ENCODE peak calls at places on chromosome 16, in four cellular contexts. J is IMR-90, O is GM12891, X is A549. R is an unnamed sample.

GRCh38 chr16:87845213-87845612 is 24.1 kb downstream of the SLC7A5 start:
- DNase-seq in O (no peak), J (no peak), X (no peak), R (no peak)

GRCh38 chr16:15457958-15458357 is 23.6 kb downstream of the BMERB1 start:
- DNase-seq in O (no peak), J (no peak), X (no peak), R (no peak)

GRCh38 chr16:29729116-29729521 is 16.7 kb downstream of the C16orf54 start:
- DNase-seq in X (peak), J (peak), O (no peak), R (no peak)

GRCh38 chr16:48617711-48618148 is 7.8 kb upstream of the N4BP1 start:
- DNase-seq in O (no peak), X (no peak), J (peak), R (peak)

GRCh38 chr16:85515830-85516397 is 97.2 kb upstream of the GSE1 start:
- DNase-seq in J (no peak), X (no peak), O (no peak), R (no peak)

GRCh38 chr16:83579431-83579830 is 228.3 kb upstream of the HSBP1 start:
- DNase-seq in X (no peak), O (no peak), J (no peak), R (no peak)

GRCh38 chr16:6852643-6853042 is 480.0 kb upstream of the RBFOX1 start:
- DNase-seq in J (no peak), O (no peak), X (no peak), R (no peak)

GRCh38 chr16:27775254-27775653 is 225.3 kb downstream of the KATNIP start:
- DNase-seq in O (no peak), X (no peak), J (no peak), R (no peak)

GRCh38 chr16:20928774-20929411 is 28.3 kb downstream of the LYRM1 start:
- DNase-seq in X (no peak), J (no peak), O (no peak), R (no peak)

GRCh38 chr16:28915181-28915580 is 9.9 kb downstream of the RABEP2 start:
- DNase-seq in J (peak), O (no peak), X (no peak), R (no peak)

GRCh38 chr16:57667526-57668258 is 414 bp upstream of the ADGRG3 start:
- DNase-seq in X (no peak), O (no peak), J (peak), R (no peak)

GRCh38 chr16:15993946-15994665 is 44.7 kb downstream of the ABCC1 start:
- DNase-seq in O (no peak), X (no peak), J (peak), R (no peak)

GRCh38 chr16:73053379-73054130 is 5.6 kb upstream of the ZFHX3 start:
- DNase-seq in X (peak), O (no peak), J (peak), R (no peak)

GRCh38 chr16:86104537-86105048 is 205.6 kb downstream of the IRF8 start:
- DNase-seq in J (no peak), X (no peak), O (no peak), R (no peak)

GRCh38 chr16:27408012-27408601 is 6.1 kb downstream of the IL21R start:
- DNase-seq in O (no peak), J (peak), X (no peak), R (no peak)

GRCh38 chr16:49652441-49653175 is 203.3 kb downstream of the ZNF423 start:
- DNase-seq in J (no peak), O (no peak), X (no peak), R (peak)

GRCh38 chr16:11624645-11625607 is 38.2 kb upstream of the LITAF start:
- DNase-seq in O (no peak), J (no peak), X (no peak), R (no peak)

GRCh38 chr16:68267612-68268405 is 3.5 kb downstream of the SLC7A6 start:
- DNase-seq in X (no peak), O (no peak), J (no peak), R (no peak)

GRCh38 chr16:68259421-68259820 is 4.9 kb upstream of the SLC7A6 start:
- DNase-seq in O (no peak), J (peak), X (no peak), R (no peak)

GRCh38 chr16:68265078-68265925 is 976 bp downstream of the SLC7A6 start:
- DNase-seq in J (peak), X (peak), O (no peak), R (peak)

GRCh38 chr16:68263559-68264127 is 683 bp upstream of the SLC7A6 start:
- DNase-seq in X (no peak), O (no peak), J (no peak), R (no peak)

DNA sequence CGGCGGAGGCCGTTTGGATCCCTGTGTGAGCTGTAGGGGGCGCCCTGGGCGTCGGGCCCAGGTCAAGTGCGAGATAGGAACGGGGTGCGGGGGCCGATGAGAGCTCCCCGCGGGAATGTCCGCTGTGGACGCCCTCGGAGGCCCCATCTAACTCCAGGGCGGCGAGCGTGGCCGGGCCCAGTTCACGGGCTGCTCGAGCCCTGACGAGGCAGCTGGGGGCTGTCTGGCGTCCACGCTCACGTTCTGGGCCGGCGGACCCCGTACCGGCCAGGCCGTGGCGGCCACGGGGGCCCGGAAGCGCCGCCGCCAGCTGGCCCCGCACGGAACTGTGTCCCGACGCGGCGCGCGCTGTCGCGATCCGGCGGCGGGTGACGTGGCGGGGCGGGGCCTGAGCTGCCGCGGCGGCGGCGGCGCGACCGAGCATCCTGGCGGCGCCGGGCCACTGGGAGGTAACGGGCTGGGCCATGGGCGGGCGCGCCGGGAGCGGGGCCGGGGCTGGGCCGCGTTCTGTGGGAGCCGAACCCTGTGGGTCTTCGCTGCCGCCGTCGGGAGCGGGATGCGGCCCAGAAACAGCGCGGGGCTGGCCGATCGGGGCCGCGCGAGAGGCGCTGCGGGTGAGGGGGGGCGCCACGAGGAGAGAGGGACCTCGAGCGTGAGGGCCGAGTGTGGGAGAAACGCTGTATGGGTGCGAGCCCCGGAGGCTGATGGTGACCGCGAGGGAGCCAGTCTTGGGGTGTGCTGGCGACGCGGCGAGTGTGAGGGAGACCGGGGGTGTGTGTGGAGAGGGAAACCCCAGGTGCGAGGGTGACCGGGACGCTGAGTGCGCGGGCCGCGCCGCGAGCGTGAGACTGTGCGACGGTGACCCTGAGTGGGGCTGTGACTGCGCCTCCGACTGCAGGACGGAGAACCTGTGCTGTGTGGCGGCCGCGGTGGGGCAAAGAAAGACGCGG is at the start of gene SLC7A6:
- DNase-seq in O (peak), J (peak), X (peak), R (peak)
- TF ChIP-seq POLR2A in O (no peak), J (peak), X (peak), R (peak)

DNA sequence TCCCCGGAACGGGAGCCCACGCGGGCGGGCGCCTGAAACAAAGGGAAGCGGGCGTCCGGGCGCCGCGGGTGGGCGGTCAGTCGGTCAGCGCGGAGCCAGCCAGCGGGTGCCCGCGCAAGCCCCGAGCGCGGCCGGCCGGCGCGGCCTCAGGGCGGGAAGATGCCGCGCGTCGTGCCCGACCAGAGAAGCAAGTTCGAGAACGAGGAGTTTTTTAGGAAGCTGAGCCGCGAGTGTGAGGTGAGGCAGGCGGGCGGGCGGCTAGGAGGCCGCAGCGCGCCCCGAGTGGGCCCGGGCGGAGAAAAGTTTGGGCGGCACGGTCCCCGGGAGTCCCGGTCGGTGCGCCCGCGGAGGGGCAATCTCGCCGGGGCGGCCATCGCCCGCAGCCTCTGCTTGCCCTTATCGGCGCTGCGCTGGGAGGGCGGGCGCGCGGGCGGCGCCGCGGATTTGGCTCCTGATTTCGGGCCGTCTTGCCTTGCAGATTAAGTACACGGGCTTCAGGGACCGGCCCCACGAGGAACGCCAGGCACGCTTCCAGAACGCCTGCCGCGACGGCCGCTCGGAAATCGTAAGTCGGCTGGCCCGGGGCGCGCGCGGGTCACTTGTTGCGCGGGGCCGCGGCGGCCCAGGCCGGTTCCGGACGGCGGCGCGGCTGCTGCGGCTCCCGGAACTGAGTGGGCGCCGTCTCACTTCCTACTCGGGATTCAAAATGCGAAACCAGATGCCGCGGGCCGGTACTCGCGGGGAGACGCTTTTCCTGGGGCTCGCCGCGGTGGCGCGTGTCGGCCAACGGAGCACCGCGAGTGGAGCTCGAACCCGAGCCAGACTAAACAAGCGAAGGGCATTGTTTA is 524 bp downstream of the CBFB start:
- DNase-seq in J (peak), X (peak), O (peak), R (peak)
- TF ChIP-seq POLR2A in J (peak), X (peak), O (no peak), R (no peak)

DNA sequence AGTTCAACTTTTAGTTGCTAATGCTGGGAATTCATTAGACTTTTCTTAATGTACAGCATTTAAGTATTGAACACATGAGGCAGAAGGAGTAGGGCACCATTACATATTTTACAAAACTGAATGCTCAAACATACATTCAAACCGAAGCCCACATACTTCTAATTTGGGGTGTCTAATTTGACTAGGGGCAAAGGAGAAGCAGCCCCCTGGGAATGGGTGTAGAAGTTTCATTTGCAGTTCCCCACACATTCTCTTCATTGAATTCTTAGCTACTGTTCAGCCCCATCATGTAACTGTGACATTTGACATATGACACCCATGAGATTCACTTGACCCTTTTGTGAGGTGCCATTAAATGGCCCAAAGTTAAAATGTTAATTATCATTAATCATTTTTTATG is 16.4 kb downstream of the IRX6 start:
- DNase-seq in J (no peak), O (no peak), X (no peak), R (no peak)
- TF ChIP-seq POLR2A in J (no peak), O (no peak), X (no peak), R (no peak)

DNA sequence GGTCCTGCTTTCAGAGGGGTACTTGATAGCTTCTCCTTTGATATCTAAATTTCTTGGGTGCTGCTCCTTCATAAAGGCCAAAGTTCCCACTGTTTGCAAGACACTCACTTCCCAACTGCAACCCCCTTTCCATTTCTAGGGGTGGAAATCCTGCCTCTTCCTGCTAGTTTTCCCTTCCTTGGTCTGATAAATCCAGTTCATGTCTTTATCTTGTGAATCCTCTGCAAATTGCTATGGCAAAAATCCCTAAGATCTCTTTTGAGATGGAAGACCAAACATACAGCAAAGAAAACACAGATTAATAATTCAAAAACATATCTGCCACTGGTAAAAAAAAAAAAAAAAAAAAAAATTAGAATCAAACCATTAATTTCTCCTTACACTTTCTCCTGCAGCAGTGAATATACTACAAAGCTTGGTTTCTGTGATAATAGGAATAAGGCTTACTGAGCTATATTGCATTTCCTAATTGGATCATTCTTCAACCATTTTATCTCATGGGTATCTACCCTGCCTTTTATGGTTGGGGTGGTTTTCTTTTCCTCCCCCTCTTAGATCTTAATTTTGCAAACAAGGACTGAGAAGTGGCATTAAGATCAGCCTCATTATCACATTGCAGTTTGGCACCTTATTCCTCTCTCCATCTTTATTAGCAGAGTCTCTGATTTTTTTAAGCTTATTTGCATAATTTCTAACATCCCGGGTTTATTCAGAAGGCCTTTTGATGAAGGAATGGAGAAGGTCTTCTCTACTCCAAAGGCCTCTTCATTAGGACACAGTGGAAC is 439.1 kb downstream of the XYLT1 start:
- DNase-seq in X (no peak), J (no peak), O (no peak), R (no peak)
- TF ChIP-seq POLR2A in X (no peak), J (no peak), O (peak), R (no peak)

GRCh38 chr16:8797364-8798173 is at the start of the genes PMM2 and TMEM186:
- DNase-seq in X (peak), J (peak), O (peak), R (peak)
- TF ChIP-seq POLR2A in X (peak), J (peak), O (peak), R (peak)

GRCh38 chr16:25031441-25032307 is 16.5 kb upstream of the ARHGAP17 start:
- DNase-seq in O (peak), X (peak), J (peak), R (peak)
- TF ChIP-seq POLR2A in O (peak), X (peak), J (peak), R (peak)

GRCh38 chr16:3444032-3444388 is 530 bp downstream of the NAA60 start:
- DNase-seq in J (peak), O (no peak), X (no peak), R (no peak)
- TF ChIP-seq POLR2A in J (peak), O (peak), X (no peak), R (no peak)

GRCh38 chr16:88978608-88979346 is 1.8 kb upstream of the CBFA2T3 start:
- DNase-seq in O (peak), X (no peak), J (no peak), R (no peak)
- TF ChIP-seq POLR2A in O (peak), X (no peak), J (no peak), R (no peak)

R was measured in uterus.